ENCODE peak calls at places on chromosome 12, in six cellular contexts. One of them, this sample, is unnamed.

GRCh38 chr12:124496584-124496983 is 70.8 kb downstream of the NCOR2 start:
- DNase-seq in AG10803: no peak
- DNase-seq in CD8-positive, alpha-beta T cell: no peak
- DNase-seq in GM10248: peak
- DNase-seq in NCI-H2029 treated with DMSO at 0.1 percent for 48 hours: no peak
- DNase-seq in MV-4-11: no peak
- DNase-seq in this sample: peak

GRCh38 chr12:70365648-70366518 is at the start of gene KCNMB4:
- DNase-seq in GM10248: peak
- DNase-seq in CD8-positive, alpha-beta T cell: peak
- DNase-seq in MV-4-11: no peak
- DNase-seq in AG10803: peak
- DNase-seq in NCI-H2029 treated with DMSO at 0.1 percent for 48 hours: no peak
- DNase-seq in this sample: peak

GRCh38 chr12:121783771-121784170 is 9.7 kb downstream of the RHOF start:
- DNase-seq in MV-4-11: no peak
- DNase-seq in AG10803: no peak
- DNase-seq in NCI-H2029 treated with DMSO at 0.1 percent for 48 hours: no peak
- DNase-seq in GM10248: no peak
- DNase-seq in CD8-positive, alpha-beta T cell: no peak
- DNase-seq in this sample: peak

GRCh38 chr12:112368856-112369255 is 13.4 kb downstream of the HECTD4 start:
- DNase-seq in AG10803: no peak
- DNase-seq in GM10248: no peak
- DNase-seq in CD8-positive, alpha-beta T cell: no peak
- DNase-seq in MV-4-11: no peak
- DNase-seq in NCI-H2029 treated with DMSO at 0.1 percent for 48 hours: no peak
- DNase-seq in this sample: no peak

GRCh38 chr12:132130690-132131089 is 13.4 kb downstream of the DDX51 start:
- DNase-seq in NCI-H2029 treated with DMSO at 0.1 percent for 48 hours: no peak
- DNase-seq in AG10803: no peak
- DNase-seq in MV-4-11: no peak
- DNase-seq in GM10248: no peak
- DNase-seq in CD8-positive, alpha-beta T cell: no peak
- DNase-seq in this sample: no peak

GRCh38 chr12:42504049-42504448 is 85.5 kb downstream of the PRICKLE1 start:
- DNase-seq in NCI-H2029 treated with DMSO at 0.1 percent for 48 hours: no peak
- DNase-seq in AG10803: no peak
- DNase-seq in CD8-positive, alpha-beta T cell: no peak
- DNase-seq in GM10248: no peak
- DNase-seq in MV-4-11: no peak
- DNase-seq in this sample: peak

GRCh38 chr12:16492240-16492639 is 113.7 kb downstream of the LMO3 start:
- DNase-seq in NCI-H2029 treated with DMSO at 0.1 percent for 48 hours: no peak
- DNase-seq in MV-4-11: no peak
- DNase-seq in AG10803: no peak
- DNase-seq in GM10248: no peak
- DNase-seq in CD8-positive, alpha-beta T cell: no peak
- DNase-seq in this sample: no peak

GRCh38 chr12:68497702-68498101 is 113.0 kb upstream of the RAP1B start:
- DNase-seq in AG10803: peak
- DNase-seq in NCI-H2029 treated with DMSO at 0.1 percent for 48 hours: no peak
- DNase-seq in GM10248: no peak
- DNase-seq in CD8-positive, alpha-beta T cell: no peak
- DNase-seq in MV-4-11: peak
- DNase-seq in this sample: peak

This sample was measured in ELR.